ENCODE peak calls at places on chromosomes 4 and X, in eight cellular contexts. R is K562, H is sigmoid colon, Z is stomach, J is Panc1, A is H1, T is upper lobe of left lung, N is SK-N-SH. X is an unnamed sample.

GRCh38 chrX:38669425-38669824 is 108.1 kb downstream of the TSPAN7 start:
- DNase-seq in R (no peak), H (no peak), Z (no peak), J (no peak), A (no peak), T (no peak), N (no peak), X (no peak)

GRCh38 chrX:46551494-46552128 is 6.4 kb upstream of the ZNF674 start:
- DNase-seq in R (no peak), H (no peak), Z (no peak), J (no peak), A (no peak), T (no peak), N (no peak), X (no peak)

GRCh38 chr4:15234101-15234500 is 193.7 kb upstream of the C1QTNF7 start:
- DNase-seq in R (no peak), H (no peak), Z (no peak), J (no peak), A (no peak), T (no peak), N (no peak), X (no peak)

GRCh38 chr4:108142870-108143269 is 25.9 kb downstream of the LEF1 start:
- DNase-seq in R (no peak), H (no peak), Z (no peak), J (no peak), A (no peak), T (no peak), N (no peak), X (no peak)

GRCh38 chr4:185015108-185015507 is 3.2 kb upstream of the HELT start:
- DNase-seq in R (no peak), H (no peak), Z (no peak), J (no peak), A (no peak), T (no peak), N (no peak), X (no peak)

GRCh38 chr4:74897390-74897789 is 35.5 kb upstream of the PARM1 start:
- DNase-seq in R (no peak), H (no peak), Z (no peak), J (no peak), A (no peak), T (no peak), N (no peak), X (no peak)

GRCh38 chrX:65406532-65406931 is 128.1 kb downstream of the LAS1L start:
- DNase-seq in R (no peak), H (no peak), Z (no peak), J (no peak), A (no peak), T (peak), N (no peak), X (no peak)

GRCh38 chr4:152696764-152697250 is 17.0 kb upstream of the TMEM154 start:
- DNase-seq in R (no peak), H (no peak), Z (peak), J (no peak), A (no peak), T (no peak), N (no peak), X (no peak)

GRCh38 chrX:107769581-107770317 is 5.8 kb downstream of the TSC22D3 start:
- DNase-seq in R (no peak), H (no peak), Z (no peak), J (no peak), A (no peak), T (no peak), N (no peak), X (no peak)

GRCh38 chr4:158121203-158121586 is 51.6 kb downstream of the GASK1B start:
- DNase-seq in R (no peak), H (peak), Z (no peak), J (no peak), A (no peak), T (no peak), N (no peak), X (no peak)

GRCh38 chr4:70842761-70843435 is 3.2 kb upstream of the GRSF1 start:
- DNase-seq in R (no peak), H (no peak), Z (no peak), J (no peak), A (no peak), T (no peak), N (no peak), X (no peak)

GRCh38 chr4:39029752-39030694 is 2.2 kb downstream of the TMEM156 start:
- DNase-seq in R (no peak), H (no peak), Z (no peak), J (no peak), A (no peak), T (no peak), N (no peak), X (no peak)

GRCh38 chrX:44903107-44903506 is 30.1 kb downstream of the KDM6A start:
- DNase-seq in R (peak), H (no peak), Z (no peak), J (peak), A (no peak), T (no peak), N (no peak), X (peak)

GRCh38 chrX:96564595-96564994 is 120.0 kb upstream of the DIAPH2 start:
- DNase-seq in R (no peak), H (no peak), Z (no peak), J (no peak), A (no peak), T (no peak), N (no peak), X (no peak)

GRCh38 chrX:16618422-16618821 is 31.5 kb upstream of the S100G start:
- DNase-seq in R (no peak), H (no peak), Z (no peak), J (no peak), A (no peak), T (no peak), N (no peak), X (no peak)

GRCh38 chr4:136505020-136505419 is 1027.3 kb downstream of the PCDH18 start:
- DNase-seq in R (no peak), H (no peak), Z (no peak), J (no peak), A (no peak), T (no peak), N (no peak), X (no peak)

GRCh38 chr4:182067828-182068227 is 175.4 kb upstream of the TENM3 start:
- DNase-seq in R (no peak), H (no peak), Z (no peak), J (no peak), A (no peak), T (no peak), N (no peak), X (no peak)

GRCh38 chr4:14165253-14165942 is 537.9 kb upstream of the BOD1L1 start:
- DNase-seq in R (no peak), H (no peak), Z (no peak), J (no peak), A (no peak), T (no peak), N (no peak), X (no peak)

GRCh38 chr4:145735330-145735638 is 55.3 kb downstream of the C4orf51 start:
- DNase-seq in R (no peak), H (no peak), Z (no peak), J (no peak), A (no peak), T (no peak), N (no peak), X (peak)

GRCh38 chr4:53905281-53905934 is 159.0 kb downstream of the CHIC2 start:
- DNase-seq in R (no peak), H (no peak), Z (no peak), J (no peak), A (no peak), T (no peak), N (no peak), X (no peak)

GRCh38 chr4:52410971-52411370 is 248.1 kb downstream of the USP46 start:
- DNase-seq in R (no peak), H (no peak), Z (no peak), J (no peak), A (no peak), T (no peak), N (no peak), X (no peak)

GRCh38 chr4:26420438-26420837 is 69.8 kb downstream of the CCKAR start:
- DNase-seq in R (no peak), H (no peak), Z (no peak), J (no peak), A (no peak), T (no peak), N (no peak), X (no peak)

GRCh38 chr4:53693909-53694308 is 102.6 kb upstream of the LNX1 start:
- DNase-seq in R (no peak), H (no peak), Z (no peak), J (no peak), A (no peak), T (no peak), N (no peak), X (no peak)

GRCh38 chr4:173415885-173416658 is 17.2 kb upstream of the SCRG1 start:
- DNase-seq in R (no peak), H (peak), Z (peak), J (no peak), A (no peak), T (peak), N (peak), X (no peak)

GRCh38 chr4:134328741-134329140 is 127.2 kb upstream of the PABPC4L start:
- DNase-seq in R (peak), H (no peak), Z (no peak), J (no peak), A (no peak), T (peak), N (no peak), X (no peak)

GRCh38 chr4:22502895-22503814 is 12.7 kb downstream of the ADGRA3 start:
- DNase-seq in R (no peak), H (no peak), Z (no peak), J (no peak), A (no peak), T (no peak), N (no peak), X (peak)

GRCh38 chr4:76706581-76706980 is 191.4 kb downstream of the SOWAHB start:
- DNase-seq in R (no peak), H (no peak), Z (no peak), J (no peak), A (no peak), T (no peak), N (no peak), X (no peak)

GRCh38 chrX:2311483-2311882 is 189.3 kb downstream of the DHRSX start:
- DNase-seq in R (no peak), H (no peak), Z (no peak), J (no peak), A (peak), T (no peak), N (no peak), X (no peak)

GRCh38 chr4:17336524-17336941 is 175.4 kb downstream of the QDPR start:
- DNase-seq in R (no peak), H (peak), Z (no peak), J (no peak), A (no peak), T (peak), N (no peak), X (peak)

GRCh38 chr4:116688536-116688935 is 396.8 kb downstream of the TRAM1L1 start:
- DNase-seq in R (no peak), H (no peak), Z (no peak), J (no peak), A (no peak), T (no peak), N (no peak), X (no peak)

GRCh38 chr4:187302456-187302855 is 578.8 kb upstream of the FAT1 start:
- DNase-seq in R (no peak), H (no peak), Z (no peak), J (no peak), A (no peak), T (no peak), N (no peak), X (no peak)

GRCh38 chr4:163164591-163164990 is 2.1 kb downstream of the NAF1 start:
- DNase-seq in R (no peak), H (no peak), Z (no peak), J (no peak), A (no peak), T (no peak), N (no peak), X (no peak)

GRCh38 chr4:37590016-37590415 is 96.2 kb downstream of the RELL1 start:
- DNase-seq in R (no peak), H (no peak), Z (no peak), J (no peak), A (no peak), T (peak), N (no peak), X (no peak)

GRCh38 chr4:109432676-109433075 is 939 bp upstream of the SEC24B start:
- DNase-seq in R (no peak), H (no peak), Z (no peak), J (no peak), A (no peak), T (no peak), N (no peak), X (peak)

GRCh38 chr4:123478859-123479345 is 82.3 kb downstream of the SPRY1 start:
- DNase-seq in R (no peak), H (no peak), Z (peak), J (no peak), A (no peak), T (no peak), N (no peak), X (no peak)
- TF ChIP-seq POLR2AphosphoS5 in R (no peak), H (no peak), Z (no peak), J (peak), A (no peak), T (peak), N (no peak), X (no peak)

GRCh38 chr4:151325320-151326246 is at the start of gene SH3D19:
- DNase-seq in R (no peak), H (peak), Z (peak), J (no peak), A (no peak), T (peak), N (peak), X (peak)

GRCh38 chr4:151324124-151324448 is 1.3 kb downstream of the SH3D19 start:
- DNase-seq in R (no peak), H (no peak), Z (no peak), J (no peak), A (no peak), T (no peak), N (no peak), X (no peak)

GRCh38 chr4:151321586-151321985 is 3.8 kb downstream of the SH3D19 start:
- DNase-seq in R (no peak), H (no peak), Z (no peak), J (no peak), A (no peak), T (no peak), N (no peak), X (no peak)

GRCh38 chr4:151324449-151325319 is 721 bp downstream of the SH3D19 start:
- DNase-seq in R (no peak), H (peak), Z (peak), J (peak), A (peak), T (peak), N (peak), X (peak)

GRCh38 chr4:151322565-151322964 is 2.8 kb downstream of the SH3D19 start:
- DNase-seq in R (no peak), H (no peak), Z (no peak), J (no peak), A (no peak), T (no peak), N (no peak), X (no peak)
- TF ChIP-seq POLR2AphosphoS5 in R (no peak), H (no peak), Z (no peak), J (no peak), A (no peak), T (no peak), N (no peak), X (no peak)

GRCh38 chr4:3148926-3149325 is 74.4 kb downstream of the HTT start:
- DNase-seq in R (no peak), H (no peak), Z (no peak), J (no peak), A (no peak), T (no peak), N (no peak), X (no peak)
- TF ChIP-seq POLR2AphosphoS5 in R (no peak), H (peak), Z (no peak), J (no peak), A (no peak), T (no peak), N (no peak), X (no peak)

GRCh38 chr4:1201851-1202525 is 29.6 kb upstream of the SPON2 start:
- DNase-seq in R (no peak), H (peak), Z (peak), J (no peak), A (no peak), T (no peak), N (peak), X (no peak)

GRCh38 chr4:1199556-1200331 is 27.4 kb upstream of the SPON2 start:
- DNase-seq in R (no peak), H (peak), Z (peak), J (no peak), A (no peak), T (peak), N (peak), X (no peak)

GRCh38 chr4:1198070-1198844 is 25.9 kb upstream of the SPON2 start:
- DNase-seq in R (no peak), H (peak), Z (peak), J (no peak), A (no peak), T (peak), N (peak), X (no peak)

GRCh38 chr4:1202526-1203378 is 30.4 kb upstream of the SPON2 start:
- DNase-seq in R (no peak), H (peak), Z (peak), J (no peak), A (no peak), T (peak), N (peak), X (no peak)

DNA sequence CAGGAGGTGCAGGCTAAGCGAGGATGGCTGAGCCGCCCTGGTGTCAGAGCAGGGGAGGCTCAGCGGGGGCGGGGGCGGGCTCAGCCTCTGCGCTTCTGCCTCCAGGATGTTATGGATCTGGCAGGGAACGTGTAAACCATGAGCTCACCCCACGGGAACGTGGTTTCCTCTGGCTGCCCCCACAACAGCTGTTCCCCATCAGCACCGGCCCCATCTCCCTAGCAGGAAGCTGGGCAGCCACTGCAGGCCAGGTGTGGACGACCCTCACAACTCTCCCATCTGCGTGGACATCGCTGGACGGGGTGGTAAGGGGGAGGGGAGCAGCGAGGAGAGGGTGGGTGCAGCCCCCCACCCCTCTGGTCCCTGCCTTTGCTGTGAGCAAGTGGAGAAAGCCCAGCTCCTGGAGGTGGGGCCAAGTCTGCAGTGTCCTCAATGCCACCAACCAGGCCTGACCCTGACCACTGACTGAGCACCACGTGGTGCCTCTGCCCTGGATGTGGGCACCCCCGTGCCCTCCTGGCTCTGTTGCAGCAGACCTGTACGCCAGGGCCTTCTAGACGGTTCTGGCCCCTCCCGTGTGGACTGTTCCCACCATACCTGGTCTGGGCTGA is 28.1 kb upstream of the SPON2 start:
- DNase-seq in R (peak), H (peak), Z (peak), J (no peak), A (no peak), T (peak), N (peak), X (no peak)
- TF ChIP-seq POLR2AphosphoS5 in R (no peak), H (peak), Z (peak), J (no peak), A (no peak), T (peak), N (no peak), X (no peak)

GRCh38 chr4:102868782-102869568 is at the start of gene CISD2:
- DNase-seq in R (peak), H (peak), Z (peak), J (peak), A (peak), T (peak), N (peak), X (peak)
- TF ChIP-seq POLR2AphosphoS5 in R (peak), H (peak), Z (peak), J (peak), A (peak), T (peak), N (peak), X (peak)

DNA sequence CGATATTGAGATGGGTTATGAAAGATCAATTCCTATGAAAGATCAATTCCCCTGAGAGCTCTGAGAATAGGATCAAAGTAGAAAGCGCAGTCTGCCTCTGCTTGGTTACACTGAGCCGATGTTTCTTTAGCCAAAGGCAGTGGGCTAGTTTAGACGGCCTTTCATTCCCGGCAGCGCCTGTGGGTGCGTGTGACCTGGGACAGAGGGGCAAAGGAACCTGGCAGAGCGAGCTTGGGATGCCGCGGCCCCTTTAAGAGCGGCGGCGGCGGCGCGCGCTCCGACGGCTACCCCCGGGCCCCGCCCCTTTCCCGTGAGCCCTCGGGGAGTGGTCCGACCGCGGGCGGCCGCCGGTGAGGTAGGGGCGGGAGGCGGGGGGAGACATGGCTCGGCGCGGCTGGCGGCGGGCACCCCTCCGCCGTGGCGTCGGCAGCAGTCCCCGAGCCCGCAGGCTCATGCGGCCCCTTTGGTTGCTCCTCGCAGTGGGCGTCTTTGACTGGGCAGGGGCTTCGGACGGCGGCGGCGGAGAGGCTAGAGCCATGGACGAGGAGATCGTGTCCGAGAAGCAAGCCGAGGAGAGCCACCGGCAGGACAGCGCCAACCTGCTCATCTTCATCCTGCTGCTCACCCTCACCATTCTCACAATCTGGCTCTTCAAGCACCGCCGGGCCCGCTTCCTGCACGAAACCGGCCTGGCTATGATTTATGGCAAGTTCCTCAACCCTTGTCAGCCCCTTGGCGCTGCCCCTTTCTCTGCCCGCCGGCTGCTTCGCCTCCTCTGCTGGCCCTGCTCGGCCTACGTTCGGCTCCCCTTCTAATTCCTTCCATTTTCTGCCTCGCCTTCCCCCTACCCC is at the start of gene SLC9A6:
- DNase-seq in R (peak), H (peak), Z (peak), J (no peak), A (no peak), T (peak), N (peak), X (peak)
- TF ChIP-seq POLR2AphosphoS5 in R (no peak), H (no peak), Z (peak), J (no peak), A (no peak), T (peak), N (no peak), X (peak)

DNA sequence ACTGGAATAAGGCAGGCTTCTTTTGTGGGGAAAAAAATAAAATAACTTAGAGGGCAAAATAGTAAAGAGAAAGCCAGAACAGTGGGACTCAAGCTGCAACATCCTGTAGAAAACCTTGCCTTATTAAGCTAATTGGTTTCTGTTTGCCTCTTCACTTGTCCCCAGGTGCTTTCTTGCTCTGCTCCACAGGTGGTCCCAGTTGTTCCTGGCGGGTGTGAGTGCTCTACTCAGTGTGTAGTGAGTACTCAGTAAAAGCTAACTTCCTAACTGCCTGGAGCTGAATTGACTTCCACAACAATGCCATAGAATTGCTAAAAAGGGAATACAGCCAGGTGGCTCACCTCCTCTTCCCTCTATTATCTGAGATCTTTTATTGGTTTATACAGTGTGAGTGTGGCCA is 930.2 kb downstream of the C4orf33 start:
- DNase-seq in R (no peak), H (no peak), Z (no peak), J (no peak), A (peak), T (no peak), N (no peak), X (no peak)
- TF ChIP-seq POLR2AphosphoS5 in R (no peak), H (no peak), Z (no peak), J (no peak), A (peak), T (no peak), N (no peak), X (no peak)

X was measured in endothelial cell of umbilical vein.